ENCODE peak calls at places on chromosome 22, in four cellular contexts. One of them, this sample, is unnamed.

GRCh38 chr22:46547883-46548244 is 10.4 kb upstream of the CELSR1 start:
- DNase-seq in AG20443: peak; percentile 94
- DNase-seq in HAP-1: no peak
- DNase-seq in effector CD4-positive, alpha-beta T cell: no peak
- DNase-seq in this sample: no peak

GRCh38 chr22:43867839-43868652 is 5.7 kb upstream of the SULT4A1 start:
- DNase-seq in AG20443: peak; percentile 82
- DNase-seq in HAP-1: peak; percentile 81
- DNase-seq in effector CD4-positive, alpha-beta T cell: no peak
- DNase-seq in this sample: peak; percentile 36

GRCh38 chr22:18060646-18061620 is 16.9 kb upstream of the PEX26 start:
- DNase-seq in effector CD4-positive, alpha-beta T cell: no peak
- DNase-seq in AG20443: peak; percentile 44
- DNase-seq in HAP-1: no peak
- DNase-seq in this sample: no peak

GRCh38 chr22:41913842-41914534 is 886 bp downstream of the SHISA8 start:
- DNase-seq in HAP-1: no peak
- DNase-seq in effector CD4-positive, alpha-beta T cell: no peak
- DNase-seq in AG20443: no peak
- DNase-seq in this sample: no peak

GRCh38 chr22:22691055-22691454 is 46.6 kb downstream of the GGTLC2 start:
- DNase-seq in effector CD4-positive, alpha-beta T cell: no peak
- DNase-seq in AG20443: no peak
- DNase-seq in HAP-1: no peak
- DNase-seq in this sample: no peak

GRCh38 chr22:20299736-20300136 is 20.1 kb downstream of the DGCR6L start:
- DNase-seq in AG20443: no peak
- DNase-seq in effector CD4-positive, alpha-beta T cell: no peak
- DNase-seq in HAP-1: no peak
- DNase-seq in this sample: no peak

GRCh38 chr22:43923191-43923590 is 414 bp upstream of the PNPLA3 start:
- DNase-seq in AG20443: no peak
- DNase-seq in effector CD4-positive, alpha-beta T cell: no peak
- DNase-seq in HAP-1: no peak
- DNase-seq in this sample: peak; percentile 45

GRCh38 chr22:31278643-31279326 is 13.5 kb downstream of the PIK3IP1 start:
- DNase-seq in AG20443: no peak
- DNase-seq in HAP-1: no peak
- DNase-seq in effector CD4-positive, alpha-beta T cell: peak; percentile 46
- DNase-seq in this sample: no peak

GRCh38 chr22:39013923-39014722 is at the start of gene APOBEC3C:
- DNase-seq in HAP-1: peak; percentile 81
- DNase-seq in effector CD4-positive, alpha-beta T cell: peak; percentile 62
- DNase-seq in AG20443: peak; percentile 88
- DNase-seq in this sample: peak; percentile 72

GRCh38 chr22:26893034-26893710 is 235.8 kb downstream of the MIAT start:
- DNase-seq in HAP-1: no peak
- DNase-seq in effector CD4-positive, alpha-beta T cell: no peak
- DNase-seq in AG20443: peak; percentile 24
- DNase-seq in this sample: no peak

GRCh38 chr22:47209077-47209514 is 446.6 kb downstream of the TBC1D22A start:
- DNase-seq in AG20443: no peak
- DNase-seq in HAP-1: no peak
- DNase-seq in effector CD4-positive, alpha-beta T cell: no peak
- DNase-seq in this sample: no peak

GRCh38 chr22:43171607-43172006 is 15.3 kb downstream of the TTLL12 start:
- DNase-seq in AG20443: no peak
- DNase-seq in effector CD4-positive, alpha-beta T cell: no peak
- DNase-seq in HAP-1: no peak
- DNase-seq in this sample: no peak

GRCh38 chr22:36286096-36286957 is 33.4 kb downstream of the APOL1 start:
- DNase-seq in effector CD4-positive, alpha-beta T cell: peak; percentile 50
- DNase-seq in AG20443: peak; percentile 94
- DNase-seq in HAP-1: peak; percentile 85
- DNase-seq in this sample: peak; percentile 76

GRCh38 chr22:49717322-49717919 is 110.3 kb downstream of the BRD1 start:
- DNase-seq in HAP-1: no peak
- DNase-seq in effector CD4-positive, alpha-beta T cell: no peak
- DNase-seq in AG20443: no peak
- DNase-seq in this sample: no peak

GRCh38 chr22:23070418-23071162 is at the start of gene GNAZ:
- DNase-seq in AG20443: no peak
- DNase-seq in HAP-1: peak; percentile 77
- DNase-seq in effector CD4-positive, alpha-beta T cell: peak; percentile 11
- DNase-seq in this sample: peak; percentile 46

GRCh38 chr22:40748388-40748970 is 69.2 kb downstream of the MCHR1 start:
- DNase-seq in effector CD4-positive, alpha-beta T cell: no peak
- DNase-seq in HAP-1: no peak
- DNase-seq in AG20443: no peak
- DNase-seq in this sample: peak; percentile 13

GRCh38 chr22:46021577-46021976 is 44.6 kb upstream of the WNT7B start:
- DNase-seq in effector CD4-positive, alpha-beta T cell: no peak
- DNase-seq in HAP-1: no peak
- DNase-seq in AG20443: no peak
- DNase-seq in this sample: no peak

GRCh38 chr22:27314276-27314807 is 487.2 kb downstream of the MN1 start:
- DNase-seq in effector CD4-positive, alpha-beta T cell: no peak
- DNase-seq in HAP-1: no peak
- DNase-seq in AG20443: no peak
- DNase-seq in this sample: no peak

GRCh38 chr22:25453058-25453457 is 111.4 kb upstream of the GRK3 start:
- DNase-seq in effector CD4-positive, alpha-beta T cell: no peak
- DNase-seq in HAP-1: no peak
- DNase-seq in AG20443: no peak
- DNase-seq in this sample: no peak

GRCh38 chr22:41106122-41106968 is 14.0 kb downstream of the EP300 start:
- DNase-seq in AG20443: no peak
- DNase-seq in effector CD4-positive, alpha-beta T cell: no peak
- DNase-seq in HAP-1: no peak
- DNase-seq in this sample: no peak

GRCh38 chr22:38219644-38220043 is 17.9 kb downstream of the MAFF start:
- DNase-seq in AG20443: no peak
- DNase-seq in HAP-1: no peak
- DNase-seq in effector CD4-positive, alpha-beta T cell: no peak
- DNase-seq in this sample: no peak

GRCh38 chr22:48426466-48427380 is 1401.0 kb downstream of the BRD1 start:
- DNase-seq in effector CD4-positive, alpha-beta T cell: no peak
- DNase-seq in AG20443: no peak
- DNase-seq in HAP-1: no peak
- DNase-seq in this sample: no peak

GRCh38 chr22:27474711-27475547 is 326.6 kb downstream of the MN1 start:
- DNase-seq in AG20443: peak; percentile 89
- DNase-seq in effector CD4-positive, alpha-beta T cell: no peak
- DNase-seq in HAP-1: no peak
- DNase-seq in this sample: no peak

GRCh38 chr22:41833369-41834004 is 582 bp downstream of the SREBF2 start:
- DNase-seq in effector CD4-positive, alpha-beta T cell: peak; percentile 27
- DNase-seq in HAP-1: peak; percentile 57
- DNase-seq in AG20443: peak; percentile 46
- DNase-seq in this sample: peak; percentile 48

GRCh38 chr22:50612168-50612714 is 11.6 kb downstream of the MAPK8IP2 start:
- DNase-seq in HAP-1: no peak
- DNase-seq in AG20443: no peak
- DNase-seq in effector CD4-positive, alpha-beta T cell: no peak
- DNase-seq in this sample: no peak

GRCh38 chr22:22342697-22343602 is 98.4 kb downstream of the VPREB1 start:
- DNase-seq in effector CD4-positive, alpha-beta T cell: peak; percentile 52
- DNase-seq in HAP-1: peak; percentile 80
- DNase-seq in AG20443: peak; percentile 48
- DNase-seq in this sample: peak; percentile 57

GRCh38 chr22:26617251-26618199 is at the start of gene CRYBB1:
- DNase-seq in HAP-1: no peak
- DNase-seq in AG20443: peak; percentile 46
- DNase-seq in effector CD4-positive, alpha-beta T cell: no peak
- DNase-seq in this sample: peak; percentile 25

GRCh38 chr22:30432096-30432495 is 6.5 kb downstream of the MTFP1 start:
- DNase-seq in AG20443: no peak
- DNase-seq in effector CD4-positive, alpha-beta T cell: no peak
- DNase-seq in HAP-1: no peak
- DNase-seq in this sample: no peak

GRCh38 chr22:46057762-46058420 is 80.9 kb upstream of the WNT7B start:
- DNase-seq in effector CD4-positive, alpha-beta T cell: no peak
- DNase-seq in HAP-1: peak; percentile 70
- DNase-seq in AG20443: no peak
- DNase-seq in this sample: peak; percentile 91

GRCh38 chr22:39214383-39215069 is 30.3 kb downstream of the PDGFB start:
- DNase-seq in effector CD4-positive, alpha-beta T cell: no peak
- DNase-seq in HAP-1: no peak
- DNase-seq in AG20443: peak; percentile 34
- DNase-seq in this sample: no peak

GRCh38 chr22:39313258-39314001 is 6.0 kb downstream of the RPL3 start:
- DNase-seq in AG20443: no peak
- DNase-seq in HAP-1: peak; percentile 33
- DNase-seq in effector CD4-positive, alpha-beta T cell: no peak
- DNase-seq in this sample: no peak

GRCh38 chr22:20967697-20968201 is 694 bp downstream of the AIFM3 start:
- DNase-seq in HAP-1: no peak
- DNase-seq in AG20443: no peak
- DNase-seq in effector CD4-positive, alpha-beta T cell: no peak
- DNase-seq in this sample: no peak

GRCh38 chr22:44181033-44181911 is 547 bp downstream of the PARVG start:
- DNase-seq in HAP-1: no peak
- DNase-seq in AG20443: no peak
- DNase-seq in effector CD4-positive, alpha-beta T cell: peak; percentile 62
- DNase-seq in this sample: no peak

GRCh38 chr22:31284756-31285155 is 7.5 kb downstream of the PIK3IP1 start:
- DNase-seq in AG20443: no peak
- DNase-seq in effector CD4-positive, alpha-beta T cell: no peak
- DNase-seq in HAP-1: no peak
- DNase-seq in this sample: no peak

GRCh38 chr22:39374191-39374590 is 24.4 kb downstream of the SYNGR1 start:
- DNase-seq in AG20443: no peak
- DNase-seq in HAP-1: no peak
- DNase-seq in effector CD4-positive, alpha-beta T cell: no peak
- DNase-seq in this sample: no peak

This sample was measured in NAMALWA.